ENCODE peak calls at places on chromosomes 12 and 14, in ten cellular contexts. Y is ovary, M is HepG2, H is stomach, C is tibial nerve, O is GM12878, D is A549, T is suprapubic skin, I is K562, U is H1. F is an unnamed sample.

GRCh38 chr14:99718031-99718810 is 34.1 kb downstream of the CYP46A1 start:
- DNase-seq in H (no peak), I (no peak), O (peak; percentile 39), M (no peak), Y (no peak), D (no peak), T (no peak), C (no peak), U (no peak), F (no peak)

GRCh38 chr14:88831285-88831684 is 6.8 kb downstream of the TTC8 start:
- DNase-seq in C (no peak), H (no peak), D (no peak), T (no peak), I (no peak), O (no peak), M (no peak), U (no peak), Y (no peak), F (no peak)

GRCh38 chr14:57122129-57122528 is 146.6 kb downstream of the EXOC5 start:
- DNase-seq in T (no peak), D (no peak), O (no peak), M (no peak), Y (no peak), U (no peak), H (no peak), C (no peak), I (no peak), F (no peak)

GRCh38 chr12:122980192-122981035 is at the start of gene ARL6IP4:
- DNase-seq in H (peak; percentile 70), D (peak; percentile 76), O (no peak), C (no peak), U (peak; percentile 78), Y (peak; percentile 63), M (no peak), T (peak; percentile 68), I (peak; percentile 90), F (peak; percentile 70)

GRCh38 chr12:120257041-120257821 is 8.3 kb downstream of the PXN start:
- DNase-seq in C (peak; percentile 68), U (no peak), M (no peak), O (no peak), D (no peak), Y (peak; percentile 59), T (no peak), I (no peak), H (peak; percentile 42), F (no peak)

GRCh38 chr12:19186722-19187661 is 57.5 kb downstream of the PLEKHA5 start:
- DNase-seq in U (no peak), Y (no peak), C (peak; percentile 32), I (peak; percentile 25), D (peak; percentile 30), M (peak; percentile 45), O (no peak), H (no peak), T (no peak), F (no peak)

GRCh38 chr14:69708586-69709169 is 58.3 kb upstream of the SRSF5 start:
- DNase-seq in H (no peak), T (no peak), O (no peak), Y (no peak), D (no peak), C (no peak), U (no peak), I (no peak), M (peak; percentile 41), F (peak; percentile 29)

GRCh38 chr14:62301911-62302310 is 539.7 kb downstream of the SNAPC1 start:
- DNase-seq in C (no peak), H (no peak), D (no peak), O (no peak), I (no peak), U (no peak), T (no peak), M (no peak), Y (no peak), F (no peak)

GRCh38 chr14:90619911-90620310 is 196.3 kb downstream of the TTC7B start:
- DNase-seq in U (no peak), T (no peak), D (no peak), C (no peak), Y (no peak), I (no peak), H (no peak), M (no peak), O (no peak), F (no peak)

GRCh38 chr12:4024701-4025419 is 151.7 kb upstream of the PARP11 start:
- DNase-seq in I (no peak), H (no peak), U (peak; percentile 61), O (no peak), Y (no peak), M (no peak), C (no peak), T (no peak), D (no peak), F (no peak)

GRCh38 chr12:69553626-69554248 is 31.5 kb upstream of the CCT2 start:
- DNase-seq in Y (no peak), I (peak; percentile 16), C (no peak), O (no peak), H (no peak), D (no peak), U (no peak), T (no peak), M (peak; percentile 11), F (no peak)

GRCh38 chr12:49692851-49693250 is 14.4 kb downstream of the FMNL3 start:
- DNase-seq in I (no peak), Y (no peak), U (no peak), O (no peak), D (no peak), T (no peak), M (no peak), H (no peak), C (no peak), F (no peak)

GRCh38 chr14:67332468-67332867 is 27.1 kb downstream of the ATP6V1D start:
- DNase-seq in Y (no peak), D (no peak), H (no peak), C (no peak), I (no peak), M (no peak), T (no peak), U (no peak), O (no peak), F (no peak)

GRCh38 chr14:62269204-62269603 is 507.0 kb downstream of the SNAPC1 start:
- DNase-seq in U (no peak), T (no peak), I (no peak), C (no peak), O (no peak), D (no peak), Y (no peak), M (no peak), H (no peak), F (no peak)

GRCh38 chr14:24051162-24051788 is 534 bp upstream of the CARMIL3 start:
- DNase-seq in C (no peak), T (no peak), U (peak; percentile 77), O (no peak), Y (peak; percentile 21), I (no peak), H (peak; percentile 28), D (no peak), M (no peak), F (peak; percentile 52)

GRCh38 chr14:27881646-27882045 is 884.9 kb upstream of the FOXG1 start:
- DNase-seq in H (no peak), O (no peak), D (no peak), U (no peak), I (no peak), M (no peak), C (no peak), Y (no peak), T (no peak), F (no peak)

GRCh38 chr12:115313929-115314328 is 630.0 kb upstream of the TBX3 start:
- DNase-seq in I (no peak), Y (no peak), T (no peak), H (no peak), U (no peak), O (no peak), C (no peak), M (peak; percentile 80), D (no peak), F (no peak)

GRCh38 chr12:115308918-115309317 is 624.9 kb upstream of the TBX3 start:
- DNase-seq in T (no peak), D (no peak), I (no peak), H (no peak), O (no peak), U (no peak), Y (no peak), M (no peak), C (no peak), F (no peak)

GRCh38 chr12:115312901-115313300 is 628.9 kb upstream of the TBX3 start:
- DNase-seq in M (no peak), Y (no peak), T (no peak), D (no peak), U (no peak), C (no peak), I (no peak), H (no peak), O (no peak), F (no peak)
- H3K27ac ChIP-seq in M (no peak overlapping the region), Y (no peak overlapping the region), T (no peak overlapping the region), D (no peak overlapping the region), U (no peak overlapping the region), C (no peak overlapping the region), I (no peak overlapping the region), H (no peak overlapping the region), O (no peak overlapping the region), F (no peak overlapping the region)

GRCh38 chr12:33605776-33606175 is 166.2 kb upstream of the SYT10 start:
- DNase-seq in O (no peak), U (no peak), H (no peak), I (no peak), D (peak; percentile 3), C (no peak), T (no peak), M (peak; percentile 10), Y (no peak), F (no peak)
- TF ChIP-seq EP300 in O (no peak), U (no peak), H (no peak), I (no peak), D (no peak), C (no peak), T (no peak), M (no peak), Y (no peak), F (no peak)

DNA sequence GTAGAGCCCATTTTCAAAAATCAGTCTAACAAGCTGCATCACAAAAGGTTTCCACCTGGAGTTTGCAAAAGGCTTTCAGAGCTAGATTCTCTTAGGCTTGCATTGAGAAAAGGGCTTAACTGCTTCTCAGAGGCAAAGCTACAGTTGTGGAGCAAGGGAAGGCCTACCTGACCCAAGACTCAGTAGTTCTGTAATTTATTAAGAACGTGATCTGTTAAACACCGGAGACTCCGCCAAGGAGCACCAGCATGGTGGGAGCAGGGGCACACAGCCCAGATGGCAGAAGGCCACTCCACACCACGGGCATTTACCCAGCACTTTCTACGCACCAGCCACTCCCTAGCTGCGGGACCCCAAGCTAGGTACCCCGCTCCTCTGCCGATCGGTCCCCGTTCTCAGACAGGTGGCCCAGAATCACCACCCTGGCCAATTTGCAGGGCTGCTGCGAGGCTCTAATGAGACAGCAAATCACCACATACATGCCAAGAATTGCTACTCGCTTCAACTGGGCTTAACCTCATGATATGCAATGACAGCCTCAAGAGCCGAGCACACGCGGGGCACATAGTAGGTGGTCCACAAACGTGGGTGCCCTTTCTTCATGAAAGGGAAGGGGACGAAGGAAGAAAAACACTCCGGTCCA is 1.5 kb downstream of the ITPK1 start:
- DNase-seq in C (no peak), U (no peak), M (no peak), Y (no peak), I (no peak), H (no peak), O (no peak), D (no peak), T (no peak), F (no peak)
- H3K4me1 ChIP-seq in C (no peaks in the 10 kb centered on the region), U (peaks cover 24% of the 10 kb centered on the region), M (peaks cover 38% of the 10 kb centered on the region), Y (peaks cover 12% of the 10 kb centered on the region), I (peaks cover 29% of the 10 kb centered on the region), H (peaks cover 29% of the 10 kb centered on the region), O (peaks cover 20% of the 10 kb centered on the region), D (peaks cover 20% of the 10 kb centered on the region), T (peaks cover 31% of the 10 kb centered on the region), F (peaks cover 4% of the 10 kb centered on the region)

GRCh38 chr12:130925616-130926015 is 28.1 kb upstream of the ADGRD1 start:
- DNase-seq in I (no peak), O (no peak), H (no peak), Y (peak; percentile 65), C (peak; percentile 23), T (no peak), U (no peak), M (no peak), D (no peak), F (no peak)
- H3K27ac ChIP-seq in I (no peak overlapping the region), O (no peak overlapping the region), H (no peak overlapping the region), Y (peak overlapping the region; percentile 57), C (peak overlapping the region; percentile 73), T (no peak overlapping the region), U (no peak overlapping the region), M (no peak overlapping the region), D (no peak overlapping the region), F (peak overlapping the region; percentile 39)

F was measured in transverse colon.